ENCODE peak calls at places on chromosomes 2 and 18, in six cellular contexts. Y, L, G, Z, B and E are unnamed samples.

GRCh38 chr2:171128461-171128860 is 32.2 kb downstream of the TLK1 start:
- DNase-seq in Y (no peak), L (no peak), G (no peak), Z (no peak), B (no peak), E (no peak)

GRCh38 chr2:240604291-240604938 is 17.9 kb downstream of the CAPN10 start:
- DNase-seq in Y (peak), L (peak), G (peak), Z (peak), B (no peak), E (no peak)

GRCh38 chr2:8595821-8596600 is 85.8 kb upstream of the ID2 start:
- DNase-seq in Y (no peak), L (no peak), G (no peak), Z (no peak), B (no peak), E (no peak)

GRCh38 chr2:85501244-85501643 is 37.7 kb upstream of the MAT2A start:
- DNase-seq in Y (peak), L (peak), G (no peak), Z (peak), B (no peak), E (no peak)

GRCh38 chr2:201233192-201234166 is 26.9 kb upstream of the CASP8 start:
- DNase-seq in Y (no peak), L (peak), G (peak), Z (peak), B (peak), E (no peak)

GRCh38 chr2:1277634-1278033 is 135.6 kb upstream of the TPO start:
- DNase-seq in Y (no peak), L (no peak), G (no peak), Z (no peak), B (no peak), E (no peak)

GRCh38 chr18:59272971-59273935 is at the start of gene RAX:
- DNase-seq in Y (peak), L (peak), G (no peak), Z (no peak), B (no peak), E (no peak)

GRCh38 chr2:208269091-208269490 is 3.0 kb downstream of the PIKFYVE start:
- DNase-seq in Y (no peak), L (no peak), G (no peak), Z (no peak), B (no peak), E (no peak)

GRCh38 chr2:17538844-17539554 is 1.5 kb upstream of the VSNL1 start:
- DNase-seq in Y (peak), L (peak), G (peak), Z (no peak), B (peak), E (peak)

GRCh38 chr2:53445376-53446072 is 322.1 kb upstream of the CHAC2 start:
- DNase-seq in Y (no peak), L (peak), G (no peak), Z (peak), B (no peak), E (no peak)

GRCh38 chr18:44826418-44827259 is 146.0 kb downstream of the SETBP1 start:
- DNase-seq in Y (peak), L (peak), G (peak), Z (peak), B (peak), E (no peak)

GRCh38 chr2:134927195-134927594 is 8.6 kb downstream of the CCNT2 start:
- DNase-seq in Y (no peak), L (peak), G (no peak), Z (peak), B (peak), E (no peak)

GRCh38 chr18:37294951-37295350 is 270.6 kb downstream of the CELF4 start:
- DNase-seq in Y (peak), L (peak), G (no peak), Z (peak), B (no peak), E (no peak)

GRCh38 chr2:238835726-238836301 is 12.1 kb upstream of the TWIST2 start:
- DNase-seq in Y (no peak), L (no peak), G (no peak), Z (no peak), B (no peak), E (peak)
- TF ChIP-seq CTCF in Y (peak), L (peak), G (no peak), Z (peak), B (peak), E (peak)

GRCh38 chr2:131673400-131674173 is 145.9 kb downstream of the CCDC74A start:
- DNase-seq in Y (peak), L (peak), G (peak), Z (peak), B (no peak), E (peak)

GRCh38 chr2:131674174-131674507 is 146.5 kb downstream of the CCDC74A start:
- DNase-seq in Y (no peak), L (no peak), G (no peak), Z (no peak), B (no peak), E (no peak)
- TF ChIP-seq CTCF in Y (no peak), L (no peak), G (no peak), Z (no peak), B (no peak), E (no peak)

GRCh38 chr2:30826481-30826880 is 19.2 kb upstream of the CAPN13 start:
- DNase-seq in Y (no peak), L (no peak), G (no peak), Z (no peak), B (no peak), E (no peak)
- TF ChIP-seq CTCF in Y (no peak), L (no peak), G (no peak), Z (no peak), B (no peak), E (no peak)

GRCh38 chr18:47898055-47898454 is 32.4 kb downstream of the SMAD2 start:
- DNase-seq in Y (peak), L (no peak), G (no peak), Z (no peak), B (no peak), E (no peak)

GRCh38 chr18:47895565-47896250 is 34.8 kb downstream of the SMAD2 start:
- DNase-seq in Y (no peak), L (no peak), G (no peak), Z (no peak), B (no peak), E (no peak)

GRCh38 chr18:47898696-47899095 is 31.8 kb downstream of the SMAD2 start:
- DNase-seq in Y (peak), L (peak), G (no peak), Z (peak), B (no peak), E (no peak)

GRCh38 chr18:47901624-47902362 is 28.7 kb downstream of the SMAD2 start:
- DNase-seq in Y (no peak), L (no peak), G (no peak), Z (no peak), B (no peak), E (no peak)

GRCh38 chr18:47899107-47899840 is 31.2 kb downstream of the SMAD2 start:
- DNase-seq in Y (peak), L (no peak), G (no peak), Z (no peak), B (no peak), E (no peak)
- TF ChIP-seq CTCF in Y (no peak), L (no peak), G (no peak), Z (no peak), B (no peak), E (no peak)

GRCh38 chr2:71385008-71385407 is 53.4 kb downstream of the ZNF638 start:
- DNase-seq in Y (peak), L (peak), G (no peak), Z (no peak), B (peak), E (no peak)

GRCh38 chr2:71389379-71390072 is 57.9 kb downstream of the ZNF638 start:
- DNase-seq in Y (no peak), L (peak), G (no peak), Z (no peak), B (no peak), E (no peak)

GRCh38 chr2:71393216-71393615 is 60.1 kb upstream of the DYSF start:
- DNase-seq in Y (no peak), L (no peak), G (no peak), Z (no peak), B (no peak), E (no peak)

DNA sequence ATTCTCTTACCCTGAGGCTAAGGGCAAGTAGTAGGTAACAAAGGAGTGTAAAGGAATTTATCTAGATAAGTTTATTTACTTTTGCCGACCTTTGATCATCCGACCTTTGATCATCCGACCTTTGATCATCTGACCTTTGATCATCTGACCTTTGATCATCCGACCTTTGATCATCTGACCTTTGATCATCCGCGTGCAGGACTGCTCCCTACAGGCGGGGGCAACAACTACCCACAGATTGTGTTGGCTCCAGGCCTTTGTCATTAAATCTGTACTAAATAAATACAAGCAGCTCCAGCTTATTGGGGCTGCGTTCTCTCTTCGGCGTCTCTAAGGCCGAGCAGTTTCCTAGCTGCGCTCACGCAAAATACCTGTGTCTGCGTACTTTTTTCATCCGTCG is 56.6 kb downstream of the ZNF638 start:
- DNase-seq in Y (no peak), L (no peak), G (no peak), Z (no peak), B (no peak), E (no peak)
- TF ChIP-seq CTCF in Y (no peak), L (no peak), G (no peak), Z (no peak), B (no peak), E (no peak)